ENCODE peak calls at places on chromosomes 16 and 17, in eight cellular contexts. G, X, L, J, U, P, I and W are unnamed samples.

GRCh38 chr17:41008811-41009210 is at the start of gene KRTAP3-1:
- DNase-seq in I (no peak), L (peak), U (peak), P (no peak), X (no peak), G (no peak), J (no peak), W (no peak)

GRCh38 chr16:71895679-71896385 is 501 bp downstream of the IST1 start:
- DNase-seq in G (no peak), P (no peak), U (peak), L (peak), J (peak), X (no peak), I (peak), W (peak)

GRCh38 chr16:64589836-64590235 is 532.0 kb downstream of the CDH11 start:
- DNase-seq in I (peak), X (no peak), J (no peak), P (no peak), L (no peak), U (no peak), G (no peak), W (peak)

GRCh38 chr17:77286641-77287431 is 146.1 kb downstream of the SEC14L1 start:
- DNase-seq in G (peak), J (no peak), X (no peak), P (no peak), I (peak), U (peak), L (peak), W (peak)

GRCh38 chr17:37493249-37494027 is 3.7 kb downstream of the DUSP14 start:
- DNase-seq in I (peak), L (no peak), U (no peak), X (no peak), J (no peak), G (no peak), P (no peak), W (peak)

GRCh38 chr17:64097196-64097936 is 32.6 kb downstream of the ERN1 start:
- DNase-seq in I (no peak), G (no peak), L (no peak), U (no peak), P (no peak), X (no peak), J (no peak), W (peak)

GRCh38 chr16:87666919-87667318 is 64.6 kb downstream of the JPH3 start:
- DNase-seq in G (no peak), P (no peak), U (no peak), L (no peak), I (no peak), J (no peak), X (no peak), W (no peak)

GRCh38 chr16:69326172-69326873 is 4.1 kb downstream of the PDF start:
- DNase-seq in G (no peak), J (no peak), L (no peak), P (no peak), I (no peak), U (no peak), X (no peak), W (no peak)

GRCh38 chr16:9072806-9073341 is 18.6 kb upstream of the HAPSTR1 start:
- DNase-seq in X (no peak), J (no peak), I (peak), G (no peak), P (no peak), U (peak), L (no peak), W (peak)

GRCh38 chr17:37447641-37448040 is 41.0 kb downstream of the TADA2A start:
- DNase-seq in J (no peak), I (peak), U (no peak), G (peak), L (no peak), X (no peak), P (no peak), W (peak)